ENCODE peak calls at places on chromosomes 13 and 19, in six cellular contexts. C, S, A, J, F and X are unnamed samples.

GRCh38 chr19:18282021-18282787 is 782 bp upstream of the JUND start:
- DNase-seq in C (no peak), S (no peak), A (no peak), J (no peak), F (no peak), X (peak)

GRCh38 chr19:310141-310651 is 19.0 kb upstream of the PLPP2 start:
- DNase-seq in C (no peak), S (no peak), A (no peak), J (no peak), F (no peak), X (no peak)

GRCh38 chr19:41915248-41916032 is 12.8 kb downstream of the ERFL start:
- DNase-seq in C (no peak), S (no peak), A (no peak), J (no peak), F (no peak), X (no peak)

GRCh38 chr13:39836038-39836437 is 180.6 kb downstream of the COG6 start:
- DNase-seq in C (no peak), S (no peak), A (no peak), J (no peak), F (no peak), X (peak)

GRCh38 chr19:58020129-58020528 is 13.7 kb upstream of the ZSCAN1 start:
- DNase-seq in C (no peak), S (no peak), A (no peak), J (no peak), F (no peak), X (no peak)

GRCh38 chr19:3618144-3618810 is 8.3 kb downstream of the CACTIN start:
- DNase-seq in C (peak), S (peak), A (no peak), J (peak), F (peak), X (peak)

GRCh38 chr19:12202250-12202649 is 39.4 kb downstream of the ZNF136 start:
- DNase-seq in C (peak), S (peak), A (no peak), J (no peak), F (no peak), X (no peak)

GRCh38 chr19:2507109-2507508 is 31.2 kb downstream of the GADD45B start:
- DNase-seq in C (peak), S (no peak), A (peak), J (no peak), F (no peak), X (peak)